ENCODE peak calls at places on chromosomes 2 and 18, in eight cellular contexts. P is stimulated activated CD4-positive, alpha-beta T cell treated with anti-CD3 and anti-CD28 coated beads, Interleukin-15, amount 100 ng/mL, for 24 hours; F is T-helper 17 cell; N is kidney epithelial cell; E is CD4-positive, alpha-beta T cell; K is left ventricle myocardium inferior; S is T-helper 1 cell; J is head of caudate nucleus. H is an unnamed sample.

GRCh38 chr18:3025544-3025943 is 12.6 kb upstream of the LPIN2 start:
- DNase-seq in E (no peak), P (no peak), N (no peak), F (no peak), J (no peak), S (no peak), K (no peak), H (no peak)

GRCh38 chr2:46770622-46771021 is 145.0 kb downstream of the MCFD2 start:
- DNase-seq in N (peak), S (no peak), F (no peak), J (no peak), K (no peak), E (no peak), P (no peak), H (no peak)

GRCh38 chr2:111072220-111072871 is 48.4 kb upstream of the BCL2L11 start:
- DNase-seq in N (peak), K (no peak), P (no peak), E (no peak), S (no peak), F (no peak), J (no peak), H (no peak)

GRCh38 chr2:35495182-35495581 is 860.4 kb upstream of the CRIM1 start:
- DNase-seq in F (no peak), J (no peak), S (no peak), E (no peak), K (no peak), N (no peak), P (no peak), H (no peak)

GRCh38 chr18:43279015-43279758 is 1.9 kb upstream of the SYT4 start:
- DNase-seq in P (no peak), E (no peak), F (no peak), N (peak), K (no peak), J (no peak), S (no peak), H (no peak)

GRCh38 chr18:74282359-74283254 is 9.2 kb downstream of the CYB5A start:
- DNase-seq in F (no peak), K (no peak), P (no peak), N (no peak), J (no peak), S (no peak), E (no peak), H (no peak)

GRCh38 chr2:166057363-166058169 is 70.3 kb downstream of the SCN1A start:
- DNase-seq in F (no peak), P (no peak), E (no peak), J (no peak), K (no peak), S (no peak), N (no peak), H (no peak)

GRCh38 chr2:9343524-9343923 is 79.8 kb downstream of the ITGB1BP1 start:
- DNase-seq in P (no peak), J (no peak), N (no peak), S (no peak), K (no peak), F (no peak), E (no peak), H (no peak)

GRCh38 chr18:10430696-10431095 is 23.7 kb upstream of the APCDD1 start:
- DNase-seq in E (no peak), P (no peak), K (no peak), N (no peak), F (no peak), S (no peak), J (no peak), H (no peak)

GRCh38 chr2:177669201-177669600 is 276.6 kb downstream of the AGPS start:
- DNase-seq in J (no peak), E (no peak), F (no peak), N (no peak), P (no peak), S (no peak), K (no peak), H (no peak)

GRCh38 chr2:157523270-157524059 is 79.6 kb upstream of the CYTIP start:
- DNase-seq in S (no peak), P (no peak), E (no peak), N (no peak), F (no peak), K (no peak), J (no peak), H (no peak)

GRCh38 chr2:239073270-239073669 is 225.4 kb downstream of the TWIST2 start:
- DNase-seq in P (no peak), F (no peak), S (no peak), N (no peak), J (no peak), E (no peak), K (peak), H (no peak)

GRCh38 chr2:136281281-136282117 is 163.6 kb upstream of the CXCR4 start:
- DNase-seq in F (peak), E (peak), P (peak), S (peak), J (no peak), N (no peak), K (no peak), H (peak)

GRCh38 chr2:42050350-42051167 is 2.7 kb downstream of the PKDCC start:
- DNase-seq in S (no peak), J (no peak), K (no peak), P (no peak), F (no peak), E (no peak), N (no peak), H (no peak)